ENCODE peak calls at places on chromosomes 16 and 17, in nine cellular contexts. One of them, this sample, is unnamed.

GRCh38 chr16:15521390-15521757 is 87.0 kb downstream of the BMERB1 start:
- DNase-seq in WTC11: no peak
- DNase-seq in SK-N-SH: no peak
- DNase-seq in A549: no peak
- DNase-seq in endothelial cell of umbilical vein: no peak
- DNase-seq in HCT116: no peak
- DNase-seq in HepG2: no peak
- DNase-seq in GM12878: no peak
- DNase-seq in H1: no peak
- DNase-seq in this sample: no peak

GRCh38 chr16:34802396-34802795 is 1343.0 kb downstream of the TP53TG3F start:
- DNase-seq in WTC11: no peak
- DNase-seq in SK-N-SH: peak
- DNase-seq in A549: no peak
- DNase-seq in endothelial cell of umbilical vein: no peak
- DNase-seq in HCT116: no peak
- DNase-seq in HepG2: no peak
- DNase-seq in GM12878: no peak
- DNase-seq in H1: no peak
- DNase-seq in this sample: no peak

GRCh38 chr17:70171159-70171558 is 1.8 kb downstream of the KCNJ2 start:
- DNase-seq in WTC11: no peak
- DNase-seq in SK-N-SH: no peak
- DNase-seq in A549: no peak
- DNase-seq in endothelial cell of umbilical vein: peak
- DNase-seq in HCT116: no peak
- DNase-seq in HepG2: no peak
- DNase-seq in GM12878: no peak
- DNase-seq in H1: no peak
- DNase-seq in this sample: no peak

GRCh38 chr16:58515871-58516767 is 802 bp downstream of the SETD6 start:
- DNase-seq in WTC11: peak
- DNase-seq in SK-N-SH: no peak
- DNase-seq in A549: no peak
- DNase-seq in endothelial cell of umbilical vein: no peak
- DNase-seq in HCT116: no peak
- DNase-seq in HepG2: peak
- DNase-seq in GM12878: no peak
- DNase-seq in H1: no peak
- DNase-seq in this sample: peak

GRCh38 chr17:28643979-28644781 is 778 bp downstream of the BLTP2 start:
- DNase-seq in WTC11: peak
- DNase-seq in SK-N-SH: peak
- DNase-seq in A549: peak
- DNase-seq in endothelial cell of umbilical vein: peak
- DNase-seq in HCT116: peak
- DNase-seq in HepG2: peak
- DNase-seq in GM12878: no peak
- DNase-seq in H1: no peak
- DNase-seq in this sample: peak

GRCh38 chr17:41777579-41778188 is 8.8 kb downstream of the JUP start:
- DNase-seq in WTC11: no peak
- DNase-seq in SK-N-SH: peak
- DNase-seq in A549: peak
- DNase-seq in endothelial cell of umbilical vein: peak
- DNase-seq in HCT116: no peak
- DNase-seq in HepG2: peak
- DNase-seq in GM12878: no peak
- DNase-seq in H1: no peak
- DNase-seq in this sample: no peak

GRCh38 chr17:65405563-65405962 is 155.9 kb downstream of the AXIN2 start:
- DNase-seq in WTC11: no peak
- DNase-seq in SK-N-SH: no peak
- DNase-seq in A549: no peak
- DNase-seq in endothelial cell of umbilical vein: no peak
- DNase-seq in HCT116: no peak
- DNase-seq in HepG2: no peak
- DNase-seq in GM12878: no peak
- DNase-seq in H1: no peak
- DNase-seq in this sample: no peak

GRCh38 chr17:19263621-19264010 is 26.4 kb downstream of the EPN2 start:
- DNase-seq in WTC11: no peak
- DNase-seq in SK-N-SH: no peak
- DNase-seq in A549: no peak
- DNase-seq in endothelial cell of umbilical vein: peak
- DNase-seq in HCT116: no peak
- DNase-seq in HepG2: no peak
- DNase-seq in GM12878: no peak
- DNase-seq in H1: no peak
- DNase-seq in this sample: no peak

GRCh38 chr16:83404261-83404660 is 403.5 kb upstream of the HSBP1 start:
- DNase-seq in WTC11: no peak
- DNase-seq in SK-N-SH: no peak
- DNase-seq in A549: no peak
- DNase-seq in endothelial cell of umbilical vein: no peak
- DNase-seq in HCT116: no peak
- DNase-seq in HepG2: no peak
- DNase-seq in GM12878: no peak
- DNase-seq in H1: no peak
- DNase-seq in this sample: no peak

GRCh38 chr17:47188266-47188665 is 829 bp downstream of the CDC27 start:
- DNase-seq in WTC11: no peak
- DNase-seq in SK-N-SH: peak
- DNase-seq in A549: peak
- DNase-seq in endothelial cell of umbilical vein: peak
- DNase-seq in HCT116: no peak
- DNase-seq in HepG2: no peak
- DNase-seq in GM12878: no peak
- DNase-seq in H1: no peak
- DNase-seq in this sample: peak

GRCh38 chr17:20191066-20191465 is 181.9 kb downstream of the SPECC1 start:
- DNase-seq in WTC11: no peak
- DNase-seq in SK-N-SH: no peak
- DNase-seq in A549: no peak
- DNase-seq in endothelial cell of umbilical vein: no peak
- DNase-seq in HCT116: no peak
- DNase-seq in HepG2: no peak
- DNase-seq in GM12878: no peak
- DNase-seq in H1: no peak
- DNase-seq in this sample: no peak

GRCh38 chr16:78277374-78277773 is 177.9 kb downstream of the WWOX start:
- DNase-seq in WTC11: peak
- DNase-seq in SK-N-SH: peak
- DNase-seq in A549: no peak
- DNase-seq in endothelial cell of umbilical vein: no peak
- DNase-seq in HCT116: no peak
- DNase-seq in HepG2: no peak
- DNase-seq in GM12878: no peak
- DNase-seq in H1: peak
- DNase-seq in this sample: no peak

GRCh38 chr16:88455610-88456355 is 2.7 kb downstream of the ZFPM1 start:
- DNase-seq in WTC11: peak
- DNase-seq in SK-N-SH: peak
- DNase-seq in A549: peak
- DNase-seq in endothelial cell of umbilical vein: peak
- DNase-seq in HCT116: peak
- DNase-seq in HepG2: peak
- DNase-seq in GM12878: peak
- DNase-seq in H1: no peak
- DNase-seq in this sample: peak

GRCh38 chr16:49463529-49463928 is 89.9 kb downstream of the C16orf78 start:
- DNase-seq in WTC11: no peak
- DNase-seq in SK-N-SH: no peak
- DNase-seq in A549: no peak
- DNase-seq in endothelial cell of umbilical vein: no peak
- DNase-seq in HCT116: no peak
- DNase-seq in HepG2: no peak
- DNase-seq in GM12878: peak
- DNase-seq in H1: no peak
- DNase-seq in this sample: peak

DNA sequence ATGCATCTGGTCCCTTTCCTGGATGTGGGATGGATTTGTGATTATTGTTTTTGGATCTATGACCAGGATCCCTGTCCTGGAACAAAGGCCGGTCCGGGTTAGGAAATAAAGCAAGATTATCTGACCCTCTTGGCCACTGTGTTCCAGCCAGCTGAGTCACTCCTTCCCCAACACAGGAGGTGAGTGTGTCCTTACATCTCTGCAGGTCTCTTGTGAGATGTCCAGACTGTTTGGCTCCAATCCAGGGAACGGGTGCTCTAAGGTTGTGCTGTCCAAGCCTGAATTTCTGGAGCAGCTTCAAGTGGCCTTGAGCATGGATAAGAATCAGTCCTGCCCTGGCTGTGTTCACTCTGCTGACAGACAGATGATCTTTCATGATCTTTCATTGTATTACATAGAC is 136.5 kb upstream of the CCL2 start:
- DNase-seq in WTC11: no peak
- DNase-seq in SK-N-SH: no peak
- DNase-seq in A549: no peak
- DNase-seq in endothelial cell of umbilical vein: no peak
- DNase-seq in HCT116: no peak
- DNase-seq in HepG2: no peak
- DNase-seq in GM12878: no peak
- DNase-seq in H1: no peak
- DNase-seq in this sample: no peak
- TF ChIP-seq MAX in WTC11: no peak
- TF ChIP-seq MAX in SK-N-SH: no peak
- TF ChIP-seq MAX in A549: no peak
- TF ChIP-seq MAX in endothelial cell of umbilical vein: no peak
- TF ChIP-seq MAX in HCT116: no peak
- TF ChIP-seq MAX in HepG2: no peak
- TF ChIP-seq MAX in GM12878: no peak
- TF ChIP-seq MAX in H1: no peak
- TF ChIP-seq MAX in this sample: no peak

GRCh38 chr17:74960739-74961342 is 11.7 kb downstream of the HID1 start:
- DNase-seq in WTC11: peak
- DNase-seq in SK-N-SH: no peak
- DNase-seq in A549: peak
- DNase-seq in endothelial cell of umbilical vein: no peak
- DNase-seq in HCT116: peak
- DNase-seq in HepG2: peak
- DNase-seq in GM12878: no peak
- DNase-seq in H1: peak
- DNase-seq in this sample: peak
- TF ChIP-seq CTCF in WTC11: no peak
- TF ChIP-seq CTCF in SK-N-SH: peak
- TF ChIP-seq CTCF in A549: peak
- TF ChIP-seq CTCF in endothelial cell of umbilical vein: no peak
- TF ChIP-seq CTCF in HCT116: peak
- TF ChIP-seq CTCF in HepG2: peak
- TF ChIP-seq CTCF in GM12878: peak
- TF ChIP-seq CTCF in H1: peak
- TF ChIP-seq CTCF in this sample: peak

GRCh38 chr17:49723423-49723822 is 15.7 kb upstream of the SLC35B1 start:
- DNase-seq in WTC11: no peak
- DNase-seq in SK-N-SH: no peak
- DNase-seq in A549: no peak
- DNase-seq in endothelial cell of umbilical vein: no peak
- DNase-seq in HCT116: no peak
- DNase-seq in HepG2: no peak
- DNase-seq in GM12878: no peak
- DNase-seq in H1: no peak
- DNase-seq in this sample: peak
- TF ChIP-seq MAX in WTC11: no peak
- TF ChIP-seq MAX in SK-N-SH: no peak
- TF ChIP-seq MAX in A549: no peak
- TF ChIP-seq MAX in endothelial cell of umbilical vein: no peak
- TF ChIP-seq MAX in HCT116: no peak
- TF ChIP-seq MAX in HepG2: no peak
- TF ChIP-seq MAX in GM12878: no peak
- TF ChIP-seq MAX in H1: no peak
- TF ChIP-seq MAX in this sample: peak

GRCh38 chr16:30954993-30955392 is 2.6 kb upstream of the SETD1A start:
- DNase-seq in WTC11: no peak
- DNase-seq in SK-N-SH: no peak
- DNase-seq in A549: no peak
- DNase-seq in endothelial cell of umbilical vein: no peak
- DNase-seq in HCT116: no peak
- DNase-seq in HepG2: peak
- DNase-seq in GM12878: no peak
- DNase-seq in H1: no peak
- DNase-seq in this sample: no peak

GRCh38 chr16:30958164-30959083 is 870 bp downstream of the SETD1A start:
- DNase-seq in WTC11: peak
- DNase-seq in SK-N-SH: peak
- DNase-seq in A549: peak
- DNase-seq in endothelial cell of umbilical vein: peak
- DNase-seq in HCT116: peak
- DNase-seq in HepG2: peak
- DNase-seq in GM12878: no peak
- DNase-seq in H1: no peak
- DNase-seq in this sample: peak

GRCh38 chr16:30953511-30954124 is 3.9 kb upstream of the SETD1A start:
- DNase-seq in WTC11: peak
- DNase-seq in SK-N-SH: peak
- DNase-seq in A549: peak
- DNase-seq in endothelial cell of umbilical vein: peak
- DNase-seq in HCT116: peak
- DNase-seq in HepG2: peak
- DNase-seq in GM12878: no peak
- DNase-seq in H1: peak
- DNase-seq in this sample: peak

GRCh38 chr16:30957456-30958163 is at the start of gene SETD1A:
- DNase-seq in WTC11: peak
- DNase-seq in SK-N-SH: peak
- DNase-seq in A549: peak
- DNase-seq in endothelial cell of umbilical vein: peak
- DNase-seq in HCT116: peak
- DNase-seq in HepG2: peak
- DNase-seq in GM12878: peak
- DNase-seq in H1: no peak
- DNase-seq in this sample: peak

DNA sequence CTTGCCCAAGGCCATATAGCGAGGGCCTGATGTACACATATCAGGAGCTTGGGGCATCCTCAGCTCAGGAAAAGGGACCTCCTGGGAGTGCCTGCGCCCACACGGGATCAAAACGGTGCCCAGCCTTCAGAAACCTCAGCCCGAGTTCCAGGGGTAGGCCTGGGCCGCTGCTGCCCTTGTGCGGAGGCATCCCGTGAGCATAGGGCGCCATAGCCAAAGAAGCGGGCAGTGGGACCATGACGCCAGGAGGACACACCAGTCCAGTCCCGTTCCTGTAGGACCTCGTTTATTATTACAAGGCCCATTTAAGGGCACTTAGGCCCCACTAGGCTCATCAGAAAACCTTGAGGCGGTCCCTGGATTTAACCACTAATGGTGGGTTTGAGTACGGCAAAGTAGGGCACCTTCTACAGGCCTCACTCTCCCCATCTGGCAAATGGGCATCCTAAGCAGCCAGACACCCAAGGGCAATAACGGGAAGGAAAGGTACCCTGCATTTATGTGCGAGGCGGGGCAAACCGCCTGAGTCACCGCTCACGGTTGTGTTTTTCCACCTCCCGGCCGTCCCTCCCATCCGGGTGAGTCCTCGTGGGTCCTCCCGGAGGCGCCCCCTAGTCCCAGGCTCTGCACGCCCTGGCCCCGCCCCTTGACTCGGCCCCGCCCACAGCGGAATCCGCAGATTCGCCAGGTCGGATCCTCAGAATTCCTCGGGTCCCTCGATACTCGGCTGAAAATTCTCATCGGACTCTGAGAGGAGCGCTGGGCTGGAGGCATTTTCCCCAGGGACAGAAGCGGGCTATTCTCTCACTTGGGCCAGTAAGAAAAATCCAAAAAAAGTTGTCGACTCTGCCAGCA is 726 bp upstream of the SETD1A start:
- DNase-seq in WTC11: peak
- DNase-seq in SK-N-SH: peak
- DNase-seq in A549: peak
- DNase-seq in endothelial cell of umbilical vein: peak
- DNase-seq in HCT116: peak
- DNase-seq in HepG2: peak
- DNase-seq in GM12878: no peak
- DNase-seq in H1: no peak
- DNase-seq in this sample: peak
- TF ChIP-seq CTCF in WTC11: no peak
- TF ChIP-seq CTCF in SK-N-SH: peak
- TF ChIP-seq CTCF in A549: peak
- TF ChIP-seq CTCF in endothelial cell of umbilical vein: peak
- TF ChIP-seq CTCF in HCT116: no peak
- TF ChIP-seq CTCF in HepG2: peak
- TF ChIP-seq CTCF in GM12878: peak
- TF ChIP-seq CTCF in H1: peak
- TF ChIP-seq CTCF in this sample: peak